ENCODE peak calls at places on chromosomes 2 and 18, in ten cellular contexts. O, R, D, H, W, I, Q, G, M and K are unnamed samples.

GRCh38 chr2:181575650-181576025 is 81.3 kb downstream of the CERKL start:
- DNase-seq in D (no peak), H (no peak), I (no peak), G (no peak), R (no peak), O (no peak), W (no peak), Q (no peak), M (no peak), K (no peak)

GRCh38 chr2:227460079-227460485 is 11.9 kb upstream of the AGFG1 start:
- DNase-seq in D (no peak), W (peak), G (peak), M (peak), O (no peak), R (no peak), I (no peak), Q (no peak), H (peak), K (no peak)

GRCh38 chr2:148978736-148979135 is 59.8 kb upstream of the LYPD6B start:
- DNase-seq in G (no peak), I (no peak), O (no peak), R (no peak), W (no peak), Q (no peak), D (no peak), H (peak), M (no peak), K (no peak)

GRCh38 chr18:79595876-79596374 is 83.7 kb upstream of the CTDP1 start:
- DNase-seq in R (no peak), I (no peak), D (no peak), Q (no peak), G (no peak), W (no peak), M (no peak), H (no peak), O (peak), K (no peak)

GRCh38 chr18:2337552-2338141 is 233.7 kb downstream of the METTL4 start:
- DNase-seq in W (peak), R (no peak), I (no peak), G (peak), O (no peak), Q (no peak), M (peak), D (peak), H (peak), K (peak)

GRCh38 chr2:66331176-66331575 is 103.7 kb upstream of the MEIS1 start:
- DNase-seq in W (no peak), I (no peak), G (no peak), Q (no peak), H (no peak), D (no peak), R (no peak), O (no peak), M (no peak), K (no peak)

GRCh38 chr18:63832470-63832869 is 55.0 kb upstream of the SERPINB2 start:
- DNase-seq in G (no peak), W (peak), H (no peak), Q (no peak), D (no peak), O (no peak), M (no peak), I (no peak), R (no peak), K (no peak)

GRCh38 chr2:9205963-9206948 is at the start of gene ASAP2:
- DNase-seq in H (peak), D (peak), G (no peak), R (peak), O (peak), M (peak), W (peak), Q (no peak), I (peak), K (peak)

GRCh38 chr2:65018141-65018582 is 29.0 kb downstream of the SLC1A4 start:
- DNase-seq in O (peak), I (no peak), G (no peak), W (no peak), D (no peak), H (no peak), R (no peak), Q (no peak), M (no peak), K (no peak)

GRCh38 chr2:234490239-234491074 is 6.4 kb downstream of the ARL4C start:
- DNase-seq in R (no peak), D (no peak), O (no peak), Q (no peak), W (no peak), G (no peak), I (no peak), H (no peak), M (no peak), K (no peak)

GRCh38 chr2:49286045-49286444 is 131.7 kb upstream of the FSHR start:
- DNase-seq in O (no peak), M (peak), W (no peak), I (no peak), R (no peak), D (no peak), Q (no peak), H (no peak), G (no peak), K (no peak)

GRCh38 chr2:52639692-52640091 is 1127.9 kb upstream of the CHAC2 start:
- DNase-seq in H (peak), M (no peak), R (no peak), D (no peak), Q (no peak), I (no peak), W (peak), G (no peak), O (no peak), K (no peak)

GRCh38 chr2:129490666-129491065 is 488.8 kb upstream of the RAB6C start:
- DNase-seq in G (no peak), W (no peak), Q (no peak), I (no peak), O (no peak), R (peak), H (no peak), M (no peak), D (no peak), K (no peak)

GRCh38 chr18:36593641-36594040 is 235.2 kb downstream of the TPGS2 start:
- DNase-seq in W (no peak), D (no peak), H (no peak), I (no peak), R (no peak), M (no peak), O (no peak), Q (peak), G (no peak), K (no peak)

GRCh38 chr2:233997726-233998125 is 52.8 kb upstream of the SPP2 start:
- DNase-seq in I (no peak), R (no peak), H (no peak), G (no peak), W (no peak), M (no peak), O (no peak), D (no peak), Q (no peak), K (no peak)

GRCh38 chr2:155947069-155947468 is 385.5 kb downstream of the NR4A2 start:
- DNase-seq in D (no peak), I (no peak), R (no peak), O (no peak), G (no peak), W (no peak), H (no peak), M (no peak), Q (no peak), K (no peak)

GRCh38 chr2:58131191-58132011 is 84.8 kb downstream of the VRK2 start:
- DNase-seq in I (peak), D (no peak), H (peak), Q (no peak), O (no peak), W (peak), M (no peak), G (no peak), R (peak), K (no peak)

GRCh38 chr2:127768775-127769479 is 42.0 kb downstream of the WDR33 start:
- DNase-seq in M (no peak), O (no peak), H (no peak), I (no peak), R (no peak), Q (no peak), D (no peak), G (no peak), W (peak), K (no peak)

GRCh38 chr2:195333869-195334268 is 323.2 kb upstream of the SLC39A10 start:
- DNase-seq in Q (no peak), M (no peak), H (no peak), I (no peak), O (no peak), D (no peak), W (no peak), G (no peak), R (no peak), K (no peak)

GRCh38 chr18:78739115-78739514 is 240.5 kb upstream of the SALL3 start:
- DNase-seq in W (no peak), I (no peak), O (no peak), D (no peak), G (no peak), R (no peak), M (no peak), Q (peak), H (no peak), K (no peak)

GRCh38 chr2:36682562-36682961 is 13.9 kb upstream of the VIT start:
- DNase-seq in Q (no peak), H (no peak), M (no peak), O (no peak), D (no peak), I (no peak), R (no peak), G (no peak), W (no peak), K (no peak)

GRCh38 chr2:70941186-70941585 is 5.5 kb downstream of the ATP6V1B1 start:
- DNase-seq in H (no peak), M (no peak), G (no peak), I (no peak), W (no peak), R (no peak), Q (peak), O (no peak), D (no peak), K (no peak)

GRCh38 chr2:210162466-210163124 is 8.6 kb downstream of the KANSL1L start:
- DNase-seq in Q (no peak), H (no peak), W (no peak), G (no peak), O (no peak), R (no peak), M (no peak), D (no peak), I (no peak), K (no peak)

GRCh38 chr2:179592167-179592936 is 269.1 kb downstream of the ZNF385B start:
- DNase-seq in W (peak), Q (no peak), O (no peak), H (no peak), M (no peak), D (no peak), R (no peak), G (no peak), I (no peak), K (no peak)

GRCh38 chr2:131493199-131494018 is 1.2 kb upstream of the MZT2A start:
- DNase-seq in O (no peak), I (no peak), D (no peak), G (no peak), H (no peak), R (no peak), Q (no peak), W (no peak), M (peak), K (peak)

GRCh38 chr2:42193722-42194187 is 24.6 kb downstream of the EML4 start:
- DNase-seq in I (no peak), G (no peak), O (no peak), D (no peak), W (peak), R (no peak), H (no peak), Q (no peak), M (no peak), K (no peak)

GRCh38 chr2:228527481-228527880 is 346.0 kb upstream of the SPHKAP start:
- DNase-seq in I (no peak), D (no peak), Q (no peak), H (peak), O (no peak), R (no peak), M (no peak), W (peak), G (no peak), K (no peak)

GRCh38 chr2:25561136-25561850 is 112.1 kb downstream of the DTNB start:
- DNase-seq in R (no peak), W (no peak), G (no peak), Q (no peak), I (no peak), H (no peak), O (no peak), D (no peak), M (no peak), K (no peak)

GRCh38 chr2:25566694-25567093 is 106.7 kb downstream of the DTNB start:
- DNase-seq in D (peak), W (peak), M (no peak), G (peak), R (no peak), Q (no peak), H (peak), O (no peak), I (no peak), K (no peak)

GRCh38 chr2:25570161-25570840 is 103.1 kb downstream of the DTNB start:
- DNase-seq in W (peak), I (no peak), M (no peak), O (no peak), H (peak), D (no peak), Q (no peak), R (no peak), G (no peak), K (no peak)

GRCh38 chr2:25567406-25567805 is 106.0 kb downstream of the DTNB start:
- DNase-seq in Q (no peak), D (no peak), R (peak), I (no peak), H (peak), G (peak), W (peak), M (peak), O (no peak), K (no peak)

GRCh38 chr2:25566094-25566493 is 107.3 kb downstream of the DTNB start:
- DNase-seq in G (no peak), R (no peak), W (no peak), D (no peak), H (no peak), Q (no peak), O (no peak), M (no peak), I (no peak), K (no peak)
- TF ChIP-seq CTCF in G (no peak), R (no peak), W (no peak), D (no peak), H (no peak), Q (no peak), O (no peak), M (no peak), I (no peak), K (no peak)

GRCh38 chr2:105121417-105121816 is 83.5 kb downstream of the MRPS9 start:
- DNase-seq in O (no peak), G (no peak), D (no peak), Q (no peak), H (no peak), W (no peak), M (no peak), R (no peak), I (no peak), K (no peak)

GRCh38 chr2:105127288-105127915 is 89.5 kb downstream of the MRPS9 start:
- DNase-seq in O (no peak), G (no peak), H (no peak), Q (no peak), W (no peak), R (no peak), I (no peak), D (no peak), M (no peak), K (no peak)

GRCh38 chr2:105125920-105126319 is 88.1 kb downstream of the MRPS9 start:
- DNase-seq in G (no peak), D (no peak), M (no peak), R (no peak), Q (no peak), W (no peak), I (no peak), O (no peak), H (no peak), K (no peak)

GRCh38 chr2:105126353-105126752 is 88.5 kb downstream of the MRPS9 start:
- DNase-seq in I (no peak), D (no peak), R (no peak), W (no peak), M (no peak), G (no peak), O (no peak), H (no peak), Q (no peak), K (no peak)

GRCh38 chr2:105125428-105125827 is 87.6 kb downstream of the MRPS9 start:
- DNase-seq in H (no peak), W (no peak), G (no peak), I (no peak), D (no peak), M (no peak), R (no peak), O (no peak), Q (no peak), K (no peak)
- TF ChIP-seq CTCF in H (no peak), W (no peak), G (no peak), I (peak), D (no peak), M (no peak), R (no peak), O (no peak), Q (no peak), K (no peak)

DNA sequence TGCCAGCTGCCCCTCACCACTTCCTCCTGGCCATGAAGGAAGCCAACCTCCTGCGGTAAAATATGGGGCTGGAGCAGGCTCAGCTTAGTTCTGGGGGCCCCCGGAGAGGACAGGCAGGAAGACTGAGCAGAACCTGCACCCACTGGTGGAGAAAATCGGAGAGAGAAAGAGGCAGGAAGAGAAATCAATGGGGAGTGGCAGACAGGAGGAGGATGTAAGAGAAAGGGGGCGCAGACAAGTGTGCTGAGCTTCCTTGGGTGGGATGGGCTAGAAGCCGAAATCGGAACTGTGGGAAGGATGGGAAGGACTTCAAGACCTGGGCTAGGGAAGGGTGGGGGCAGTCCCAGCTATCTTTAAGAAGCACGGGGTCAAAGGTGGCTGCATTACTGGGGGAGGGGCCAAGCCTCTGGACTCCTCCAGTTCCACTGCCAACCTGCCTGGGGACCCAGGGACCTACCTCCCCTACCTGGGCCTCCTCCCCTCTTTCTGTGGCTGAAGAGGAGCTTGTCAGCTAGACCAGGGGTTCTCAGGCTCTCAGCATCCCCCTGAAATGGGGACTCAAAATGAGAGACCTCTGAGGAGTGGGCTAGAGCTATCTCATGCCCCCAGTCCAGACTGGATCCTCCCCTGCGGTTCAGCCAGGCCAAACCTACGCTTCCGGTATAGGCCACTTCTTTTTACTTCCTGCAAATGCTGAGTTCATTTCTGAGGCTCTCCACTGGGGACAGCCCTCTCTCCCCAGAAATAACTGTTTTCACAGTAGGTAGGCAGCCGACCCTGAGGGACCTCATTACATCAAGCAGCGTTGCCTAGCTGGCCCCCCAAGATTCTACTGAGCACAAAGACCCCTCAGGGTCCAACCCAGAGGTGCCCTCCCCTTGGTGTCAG is 33.6 kb upstream of the B3GNT7 start:
- DNase-seq in I (no peak), H (no peak), D (peak), R (no peak), M (no peak), G (peak), W (no peak), Q (peak), O (no peak), K (no peak)
- TF ChIP-seq CTCF in I (no peak), H (no peak), D (no peak), R (no peak), M (no peak), G (peak), W (no peak), Q (no peak), O (no peak), K (no peak)

DNA sequence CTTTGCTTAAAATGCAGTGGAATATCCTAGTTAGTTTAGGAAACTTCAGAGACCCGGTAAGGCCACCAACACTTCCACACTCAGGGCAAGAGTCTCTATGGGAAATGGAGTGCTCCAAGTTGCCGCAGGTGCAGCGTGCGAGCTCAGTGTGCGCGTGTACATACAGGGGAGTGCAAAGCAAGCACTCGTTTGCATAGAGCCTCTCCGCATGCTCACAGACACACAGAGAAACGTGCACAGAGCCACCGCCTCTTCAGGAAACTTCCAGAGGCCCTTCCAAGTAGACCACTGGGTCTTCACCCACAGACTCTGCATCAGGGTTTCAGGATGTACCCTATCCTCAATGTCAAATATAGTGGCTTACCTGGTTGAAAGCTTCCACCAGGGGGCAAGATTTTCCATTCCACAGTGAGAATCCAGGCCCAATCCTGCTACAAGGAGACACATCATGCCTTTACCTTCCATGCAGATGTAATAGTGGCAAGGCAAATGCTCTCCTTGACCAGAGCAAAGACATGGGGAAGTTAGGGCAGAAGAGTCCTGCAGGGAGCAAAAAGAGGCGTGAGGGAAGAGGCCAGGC is 513.0 kb upstream of the MYT1L start:
- DNase-seq in W (no peak), M (no peak), Q (no peak), I (no peak), H (no peak), O (no peak), G (no peak), R (no peak), D (no peak), K (peak)
- TF ChIP-seq CTCF in W (no peak), M (no peak), Q (no peak), I (peak), H (no peak), O (peak), G (no peak), R (peak), D (no peak), K (peak)

GRCh38 chr2:59589881-59590280 is 963.6 kb downstream of the BCL11A start:
- DNase-seq in I (peak), R (no peak), H (no peak), O (no peak), Q (no peak), D (no peak), G (no peak), M (no peak), W (no peak), K (no peak)

GRCh38 chr2:59590802-59591201 is 962.7 kb downstream of the BCL11A start:
- DNase-seq in I (no peak), M (no peak), H (no peak), R (no peak), W (no peak), O (no peak), Q (no peak), G (no peak), D (no peak), K (no peak)

GRCh38 chr2:59583173-59583765 is 970.2 kb downstream of the BCL11A start:
- DNase-seq in G (no peak), M (no peak), Q (no peak), H (no peak), W (no peak), I (no peak), O (no peak), R (no peak), D (no peak), K (no peak)

GRCh38 chr2:59585657-59586056 is 967.8 kb downstream of the BCL11A start:
- DNase-seq in W (no peak), D (peak), M (no peak), R (peak), G (no peak), H (no peak), Q (no peak), O (no peak), I (peak), K (no peak)

GRCh38 chr2:59584958-59585357 is 968.5 kb downstream of the BCL11A start:
- DNase-seq in I (peak), R (peak), W (no peak), H (no peak), M (peak), Q (no peak), G (no peak), D (no peak), O (no peak), K (peak)
- TF ChIP-seq CTCF in I (peak), R (peak), W (no peak), H (no peak), M (no peak), Q (no peak), G (peak), D (no peak), O (no peak), K (no peak)

GRCh38 chr18:3794537-3795348 is 344.8 kb downstream of the TGIF1 start:
- DNase-seq in D (no peak), Q (no peak), M (peak), H (peak), O (no peak), I (no peak), G (no peak), R (peak), W (peak), K (no peak)
- TF ChIP-seq CTCF in D (no peak), Q (no peak), M (no peak), H (no peak), O (no peak), I (no peak), G (no peak), R (no peak), W (no peak), K (no peak)

DNA sequence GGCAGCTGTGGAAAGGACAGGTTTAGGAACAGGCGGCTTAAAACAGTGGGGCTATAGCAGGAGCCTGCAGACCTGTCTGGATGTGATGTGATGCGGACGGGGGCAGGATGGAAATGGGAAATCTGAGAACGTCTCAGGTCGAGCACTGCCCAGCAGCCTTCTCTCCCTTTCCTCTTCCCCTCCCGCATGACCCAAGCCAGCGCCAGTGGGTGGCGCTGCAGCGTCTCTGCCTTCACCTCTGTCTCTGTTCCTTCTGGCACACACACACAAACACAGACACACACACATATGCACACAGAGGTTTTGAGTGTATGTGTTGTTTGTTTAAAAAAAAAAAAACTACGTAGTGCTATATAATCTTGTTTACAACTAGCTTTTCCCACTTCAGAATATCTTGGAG is 82.0 kb upstream of the SLC66A3 start:
- DNase-seq in H (peak), M (peak), O (no peak), R (peak), D (no peak), G (no peak), I (peak), Q (no peak), W (peak), K (peak)
- TF ChIP-seq CTCF in H (peak), M (no peak), O (peak), R (peak), D (no peak), G (no peak), I (peak), Q (no peak), W (peak), K (no peak)